ENCODE peak calls at places on chromosomes 4 and X, in six cellular contexts. M is BJ, A is heart right ventricle, J is IMR-90, K is COR-L47, Q is GM23338. P is an unnamed sample.

GRCh38 chrX:136523770-136524169 is 8.2 kb upstream of the VGLL1 start:
- DNase-seq in M (no peak), A (no peak), J (no peak), K (no peak), Q (no peak), P (no peak)

GRCh38 chrX:148422531-148422930 is 77.9 kb upstream of the AFF2 start:
- DNase-seq in M (no peak), A (no peak), J (no peak), K (no peak), Q (no peak), P (no peak)

GRCh38 chr4:85762204-85762884 is 287.4 kb downstream of the ARHGAP24 start:
- DNase-seq in M (no peak), A (peak; percentile 27), J (peak; percentile 93), K (no peak), Q (no peak), P (no peak)

GRCh38 chr4:189787216-189788031 is 153.2 kb upstream of the FRG1 start:
- DNase-seq in M (no peak), A (no peak), J (no peak), K (no peak), Q (no peak), P (no peak)

GRCh38 chr4:22019676-22020075 is 71.1 kb upstream of the KCNIP4 start:
- DNase-seq in M (no peak), A (no peak), J (no peak), K (no peak), Q (no peak), P (no peak)

GRCh38 chr4:128823025-128823661 is 13.6 kb downstream of the JADE1 start:
- DNase-seq in M (peak; percentile 94), A (no peak), J (peak; percentile 98), K (no peak), Q (no peak), P (no peak)

GRCh38 chrX:133580630-133581029 is 165.3 kb upstream of the GPC4 start:
- DNase-seq in M (peak; percentile 9), A (no peak), J (no peak), K (no peak), Q (no peak), P (no peak)

GRCh38 chr4:150572704-150573504 is 9.0 kb upstream of the MAB21L2 start:
- DNase-seq in M (no peak), A (no peak), J (no peak), K (no peak), Q (no peak), P (no peak)

GRCh38 chrX:623599-624323 is 6.8 kb upstream of the SHOX start:
- DNase-seq in M (no peak), A (no peak), J (no peak), K (no peak), Q (peak; percentile 78), P (no peak)

GRCh38 chr4:86048426-86048825 is 311.4 kb downstream of the MAPK10 start:
- DNase-seq in M (peak; percentile 38), A (no peak), J (peak; percentile 40), K (no peak), Q (no peak), P (no peak)

GRCh38 chr4:2304877-2305561 is 43.1 kb upstream of the MXD4 start:
- DNase-seq in M (no peak), A (no peak), J (no peak), K (no peak), Q (no peak), P (no peak)